ENCODE peak calls at places on chromosomes 16 and 17, in seven cellular contexts. K, H, U, W, R, C and B are unnamed samples.

GRCh38 chr17:55208078-55208812 is 56.5 kb upstream of the HLF start:
- DNase-seq in K (no peak), H (no peak), U (no peak), W (no peak), R (no peak), C (no peak), B (no peak)

GRCh38 chr16:29653436-29653835 is 9.6 kb upstream of the SPN start:
- DNase-seq in K (no peak), H (no peak), U (no peak), W (no peak), R (no peak), C (no peak), B (no peak)

GRCh38 chr17:17144916-17145665 is 61.0 kb downstream of the PLD6 start:
- DNase-seq in K (no peak), H (no peak), U (no peak), W (no peak), R (no peak), C (no peak), B (no peak)

GRCh38 chr16:69465083-69465721 is 40.8 kb downstream of the CYB5B start:
- DNase-seq in K (no peak), H (no peak), U (no peak), W (no peak), R (peak), C (no peak), B (peak)

GRCh38 chr16:15605869-15606520 is 37.0 kb downstream of the MARF1 start:
- DNase-seq in K (peak), H (no peak), U (peak), W (no peak), R (no peak), C (no peak), B (no peak)

GRCh38 chr16:69105501-69106361 is at the start of gene HAS3:
- DNase-seq in K (peak), H (peak), U (peak), W (peak), R (peak), C (peak), B (peak)

GRCh38 chr16:3637371-3637923 is 17.0 kb upstream of the DNASE1 start:
- DNase-seq in K (no peak), H (no peak), U (no peak), W (no peak), R (peak), C (peak), B (peak)

GRCh38 chr16:84356176-84356575 is 12.2 kb upstream of the ATP2C2 start:
- DNase-seq in K (no peak), H (no peak), U (no peak), W (no peak), R (no peak), C (no peak), B (no peak)

GRCh38 chr17:1882836-1883235 is 53.0 kb downstream of the RPA1 start:
- DNase-seq in K (no peak), H (peak), U (peak), W (no peak), R (peak), C (peak), B (peak)

GRCh38 chr17:79852748-79853147 is 13.5 kb upstream of the CBX4 start:
- DNase-seq in K (no peak), H (no peak), U (no peak), W (peak), R (no peak), C (no peak), B (peak)

GRCh38 chr17:55381017-55381770 is 40.4 kb downstream of the MMD start:
- DNase-seq in K (no peak), H (no peak), U (no peak), W (no peak), R (no peak), C (no peak), B (no peak)

GRCh38 chr16:81861503-81861902 is 82.4 kb downstream of the PLCG2 start:
- DNase-seq in K (no peak), H (no peak), U (no peak), W (no peak), R (no peak), C (no peak), B (no peak)

GRCh38 chr17:46836500-46836899 is 14.9 kb upstream of the WNT9B start:
- DNase-seq in K (no peak), H (no peak), U (no peak), W (no peak), R (no peak), C (no peak), B (no peak)

GRCh38 chr17:36072431-36073121 is 8.5 kb downstream of the CCL18 start:
- DNase-seq in K (peak), H (peak), U (no peak), W (peak), R (peak), C (peak), B (peak)

GRCh38 chr17:82828875-82829487 is 10.8 kb downstream of the ZNF750 start:
- DNase-seq in K (no peak), H (no peak), U (no peak), W (no peak), R (no peak), C (no peak), B (no peak)